ENCODE peak calls at places on chromosome 7, in six cellular contexts. Y is RPMI8226, A is PC-3, R is M059J, G is GM10248, J is head of caudate nucleus. S is an unnamed sample.

GRCh38 chr7:119472398-119473038 is 800.5 kb upstream of the KCND2 start:
- DNase-seq in Y (no peak), A (no peak), R (no peak), G (no peak), J (no peak), S (peak; percentile 64)

GRCh38 chr7:41193738-41194287 is 509.1 kb downstream of the INHBA start:
- DNase-seq in Y (no peak), A (no peak), R (no peak), G (no peak), J (no peak), S (no peak)

GRCh38 chr7:114953724-114954123 is 31.8 kb downstream of the MDFIC start:
- DNase-seq in Y (no peak), A (peak; percentile 27), R (no peak), G (no peak), J (no peak), S (no peak)

GRCh38 chr7:108603922-108604684 is 34.4 kb downstream of the DNAJB9 start:
- DNase-seq in Y (no peak), A (peak; percentile 22), R (no peak), G (no peak), J (no peak), S (peak; percentile 48)

GRCh38 chr7:113945018-113945938 is 26.5 kb upstream of the PPP1R3A start:
- DNase-seq in Y (peak; percentile 37), A (no peak), R (peak; percentile 18), G (no peak), J (peak; percentile 74), S (no peak)

GRCh38 chr7:17994079-17994478 is 33.6 kb downstream of the PRPS1L1 start:
- DNase-seq in Y (no peak), A (no peak), R (no peak), G (no peak), J (peak; percentile 44), S (no peak)

GRCh38 chr7:30556854-30557644 is 37.6 kb upstream of the GARS1 start:
- DNase-seq in Y (peak; percentile 13), A (peak; percentile 49), R (peak; percentile 37), G (no peak), J (peak; percentile 37), S (peak; percentile 97)

GRCh38 chr7:77455334-77455733 is 39.2 kb upstream of the GSAP start:
- DNase-seq in Y (no peak), A (peak; percentile 92), R (peak; percentile 84), G (no peak), J (peak; percentile 43), S (no peak)

GRCh38 chr7:6278749-6279310 is 6.4 kb upstream of the CYTH3 start:
- DNase-seq in Y (no peak), A (no peak), R (no peak), G (no peak), J (no peak), S (no peak)

GRCh38 chr7:24475573-24475972 is 97.7 kb upstream of the PALS2 start:
- DNase-seq in Y (peak; percentile 8), A (no peak), R (no peak), G (no peak), J (no peak), S (no peak)

GRCh38 chr7:48140001-48140681 is 31.1 kb upstream of the ABCA13 start:
- DNase-seq in Y (peak; percentile 56), A (peak; percentile 77), R (peak; percentile 86), G (no peak), J (no peak), S (peak; percentile 4)

GRCh38 chr7:26696161-26696560 is 168.2 kb downstream of the SKAP2 start:
- DNase-seq in Y (no peak), A (peak; percentile 15), R (no peak), G (no peak), J (no peak), S (no peak)

GRCh38 chr7:80623465-80624252 is 14.8 kb upstream of the CD36 start:
- DNase-seq in Y (no peak), A (no peak), R (peak; percentile 49), G (no peak), J (no peak), S (no peak)

S was measured in NCI-H2081.